ENCODE peak calls at places on chromosomes 5 and 9, in ten cellular contexts. One of them, this sample, is unnamed.

GRCh38 chr9:107644774-107645463 is 155.3 kb upstream of the KLF4 start:
- DNase-seq in cardiac fibroblast: peak
- DNase-seq in fibroblast of villous mesenchyme: no peak
- DNase-seq in psoas muscle: peak
- DNase-seq in HCT116: no peak
- DNase-seq in WTC11: no peak
- DNase-seq in GM13976: no peak
- DNase-seq in foreskin fibroblast: no peak
- DNase-seq in AG04450: no peak
- DNase-seq in B cell: no peak
- DNase-seq in this sample: no peak

GRCh38 chr9:134058716-134059115 is 9.1 kb downstream of the BRD3 start:
- DNase-seq in AG04450: no peak
- DNase-seq in HCT116: no peak
- DNase-seq in psoas muscle: peak
- DNase-seq in cardiac fibroblast: no peak
- DNase-seq in GM13976: no peak
- DNase-seq in fibroblast of villous mesenchyme: no peak
- DNase-seq in B cell: peak
- DNase-seq in foreskin fibroblast: peak
- DNase-seq in WTC11: no peak
- DNase-seq in this sample: peak

GRCh38 chr9:114776683-114777399 is 29.0 kb downstream of the TNFSF15 start:
- DNase-seq in cardiac fibroblast: no peak
- DNase-seq in B cell: no peak
- DNase-seq in WTC11: no peak
- DNase-seq in psoas muscle: no peak
- DNase-seq in HCT116: no peak
- DNase-seq in GM13976: no peak
- DNase-seq in AG04450: no peak
- DNase-seq in fibroblast of villous mesenchyme: no peak
- DNase-seq in foreskin fibroblast: no peak
- DNase-seq in this sample: no peak

GRCh38 chr5:103259705-103260355 is 1.3 kb downstream of the MACIR start:
- DNase-seq in HCT116: no peak
- DNase-seq in B cell: no peak
- DNase-seq in AG04450: no peak
- DNase-seq in foreskin fibroblast: peak
- DNase-seq in psoas muscle: no peak
- DNase-seq in fibroblast of villous mesenchyme: peak
- DNase-seq in WTC11: peak
- DNase-seq in GM13976: peak
- DNase-seq in cardiac fibroblast: peak
- DNase-seq in this sample: peak

GRCh38 chr9:134684375-134684723 is 42.7 kb downstream of the COL5A1 start:
- DNase-seq in HCT116: no peak
- DNase-seq in GM13976: no peak
- DNase-seq in B cell: no peak
- DNase-seq in WTC11: no peak
- DNase-seq in cardiac fibroblast: no peak
- DNase-seq in fibroblast of villous mesenchyme: no peak
- DNase-seq in psoas muscle: no peak
- DNase-seq in foreskin fibroblast: no peak
- DNase-seq in AG04450: no peak
- DNase-seq in this sample: no peak

GRCh38 chr5:55519001-55519400 is 15.8 kb downstream of the PLPP1 start:
- DNase-seq in psoas muscle: no peak
- DNase-seq in cardiac fibroblast: no peak
- DNase-seq in WTC11: no peak
- DNase-seq in AG04450: no peak
- DNase-seq in foreskin fibroblast: no peak
- DNase-seq in fibroblast of villous mesenchyme: no peak
- DNase-seq in HCT116: no peak
- DNase-seq in B cell: no peak
- DNase-seq in GM13976: no peak
- DNase-seq in this sample: no peak

GRCh38 chr5:11182441-11183080 is 421.5 kb upstream of the DAP start:
- DNase-seq in HCT116: peak
- DNase-seq in fibroblast of villous mesenchyme: peak
- DNase-seq in cardiac fibroblast: peak
- DNase-seq in AG04450: no peak
- DNase-seq in psoas muscle: no peak
- DNase-seq in GM13976: peak
- DNase-seq in WTC11: peak
- DNase-seq in B cell: no peak
- DNase-seq in foreskin fibroblast: peak
- DNase-seq in this sample: peak

GRCh38 chr5:91027316-91027937 is 355.7 kb downstream of the ARRDC3 start:
- DNase-seq in psoas muscle: no peak
- DNase-seq in cardiac fibroblast: no peak
- DNase-seq in WTC11: no peak
- DNase-seq in AG04450: no peak
- DNase-seq in HCT116: no peak
- DNase-seq in GM13976: no peak
- DNase-seq in B cell: no peak
- DNase-seq in fibroblast of villous mesenchyme: peak
- DNase-seq in foreskin fibroblast: no peak
- DNase-seq in this sample: peak

GRCh38 chr9:81202292-81202691 is 487.1 kb downstream of the TLE1 start:
- DNase-seq in AG04450: no peak
- DNase-seq in foreskin fibroblast: no peak
- DNase-seq in WTC11: no peak
- DNase-seq in fibroblast of villous mesenchyme: no peak
- DNase-seq in B cell: no peak
- DNase-seq in cardiac fibroblast: no peak
- DNase-seq in psoas muscle: no peak
- DNase-seq in GM13976: no peak
- DNase-seq in HCT116: no peak
- DNase-seq in this sample: no peak

GRCh38 chr5:166430491-166431319 is 1860.7 kb upstream of the WWC1 start:
- DNase-seq in foreskin fibroblast: no peak
- DNase-seq in fibroblast of villous mesenchyme: no peak
- DNase-seq in AG04450: no peak
- DNase-seq in B cell: no peak
- DNase-seq in cardiac fibroblast: no peak
- DNase-seq in WTC11: peak
- DNase-seq in GM13976: no peak
- DNase-seq in psoas muscle: no peak
- DNase-seq in HCT116: no peak
- DNase-seq in this sample: no peak

GRCh38 chr5:16528382-16528849 is 62.8 kb upstream of the ZNF622 start:
- DNase-seq in AG04450: no peak
- DNase-seq in WTC11: no peak
- DNase-seq in GM13976: no peak
- DNase-seq in psoas muscle: no peak
- DNase-seq in fibroblast of villous mesenchyme: no peak
- DNase-seq in foreskin fibroblast: no peak
- DNase-seq in cardiac fibroblast: no peak
- DNase-seq in HCT116: no peak
- DNase-seq in B cell: no peak
- DNase-seq in this sample: no peak

GRCh38 chr9:124398191-124398590 is 17.1 kb downstream of the PSMB7 start:
- DNase-seq in psoas muscle: no peak
- DNase-seq in foreskin fibroblast: no peak
- DNase-seq in GM13976: no peak
- DNase-seq in WTC11: no peak
- DNase-seq in fibroblast of villous mesenchyme: no peak
- DNase-seq in HCT116: no peak
- DNase-seq in cardiac fibroblast: no peak
- DNase-seq in AG04450: no peak
- DNase-seq in B cell: no peak
- DNase-seq in this sample: no peak

GRCh38 chr5:142644640-142645361 is 41.1 kb downstream of the FGF1 start:
- DNase-seq in cardiac fibroblast: peak
- DNase-seq in foreskin fibroblast: peak
- DNase-seq in HCT116: peak
- DNase-seq in AG04450: peak
- DNase-seq in psoas muscle: no peak
- DNase-seq in WTC11: no peak
- DNase-seq in fibroblast of villous mesenchyme: peak
- DNase-seq in GM13976: no peak
- DNase-seq in B cell: no peak
- DNase-seq in this sample: peak

GRCh38 chr9:123401879-123402513 is 46.0 kb downstream of the CRB2 start:
- DNase-seq in B cell: peak
- DNase-seq in cardiac fibroblast: peak
- DNase-seq in WTC11: peak
- DNase-seq in foreskin fibroblast: peak
- DNase-seq in fibroblast of villous mesenchyme: peak
- DNase-seq in HCT116: peak
- DNase-seq in GM13976: peak
- DNase-seq in AG04450: peak
- DNase-seq in psoas muscle: no peak
- DNase-seq in this sample: peak

DNA sequence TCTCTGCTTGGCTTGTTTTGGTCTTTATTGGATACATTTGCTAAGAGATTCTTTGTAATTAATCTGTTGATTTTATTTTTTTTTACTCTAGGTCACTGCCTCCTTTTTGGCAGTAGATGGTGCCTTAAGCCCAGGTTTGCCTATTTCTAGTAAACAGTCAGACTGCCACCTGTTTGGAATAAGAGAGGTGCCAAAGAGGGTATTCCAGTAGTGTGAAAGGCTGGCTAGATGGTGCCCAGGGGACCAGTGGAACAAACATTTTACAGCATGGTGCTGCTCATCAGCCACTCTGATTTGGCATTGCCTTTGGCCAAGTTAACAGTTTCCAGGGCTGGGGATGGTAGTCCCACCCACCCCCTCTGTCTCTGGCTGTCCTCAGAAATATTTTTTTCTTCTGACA is 36.7 kb upstream of the FBXL7 start:
- DNase-seq in AG04450: peak
- DNase-seq in HCT116: no peak
- DNase-seq in B cell: no peak
- DNase-seq in cardiac fibroblast: peak
- DNase-seq in fibroblast of villous mesenchyme: peak
- DNase-seq in GM13976: no peak
- DNase-seq in psoas muscle: no peak
- DNase-seq in foreskin fibroblast: peak
- DNase-seq in WTC11: no peak
- DNase-seq in this sample: peak
- TF ChIP-seq CTCF in AG04450: peak
- TF ChIP-seq CTCF in HCT116: no peak
- TF ChIP-seq CTCF in B cell: no peak
- TF ChIP-seq CTCF in cardiac fibroblast: peak
- TF ChIP-seq CTCF in fibroblast of villous mesenchyme: peak
- TF ChIP-seq CTCF in GM13976: no peak
- TF ChIP-seq CTCF in psoas muscle: peak
- TF ChIP-seq CTCF in foreskin fibroblast: peak
- TF ChIP-seq CTCF in WTC11: peak
- TF ChIP-seq CTCF in this sample: peak

DNA sequence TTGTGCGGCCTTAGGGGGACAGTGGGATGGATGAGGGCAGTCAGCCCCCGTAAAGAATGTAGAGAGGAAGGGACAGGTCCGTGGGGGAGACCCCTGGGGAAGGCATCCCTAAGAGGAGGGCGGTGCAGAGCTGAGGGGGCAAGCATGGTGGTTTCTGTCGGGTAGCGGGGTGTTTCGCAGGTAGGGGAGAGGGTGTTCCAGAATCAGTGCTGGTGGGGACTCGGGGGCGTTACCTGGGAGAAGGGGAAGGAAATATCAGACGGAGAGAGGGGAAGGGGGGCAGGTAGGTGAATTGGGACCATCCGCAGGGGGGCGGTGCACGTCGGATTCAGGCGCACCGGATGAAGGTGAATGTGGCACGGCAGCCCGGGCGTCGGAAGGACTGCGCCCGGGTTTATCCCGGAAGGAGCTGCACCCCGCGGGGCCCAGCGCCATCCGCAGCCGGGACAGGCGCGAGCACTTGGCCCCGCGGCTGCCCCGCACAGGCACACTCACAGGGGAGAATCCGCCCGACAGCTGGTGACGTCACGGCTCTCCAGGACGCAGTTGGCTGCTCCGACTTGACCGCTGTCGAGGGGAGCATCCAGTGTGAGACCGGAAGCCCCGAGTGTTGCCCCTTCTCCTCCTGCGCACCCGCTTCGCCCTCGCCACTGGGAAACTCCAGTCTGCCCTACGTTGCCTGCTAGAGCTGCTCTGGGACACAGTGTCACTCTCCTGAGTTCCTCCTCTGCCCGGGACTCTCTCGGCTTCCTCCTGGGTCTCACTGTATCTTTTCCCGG is 1.3 kb downstream of the CD72 start:
- DNase-seq in AG04450: no peak
- DNase-seq in foreskin fibroblast: peak
- DNase-seq in WTC11: peak
- DNase-seq in B cell: peak
- DNase-seq in psoas muscle: peak
- DNase-seq in GM13976: peak
- DNase-seq in fibroblast of villous mesenchyme: peak
- DNase-seq in HCT116: no peak
- DNase-seq in cardiac fibroblast: peak
- DNase-seq in this sample: peak
- TF ChIP-seq CTCF in AG04450: no peak
- TF ChIP-seq CTCF in foreskin fibroblast: no peak
- TF ChIP-seq CTCF in WTC11: no peak
- TF ChIP-seq CTCF in B cell: peak
- TF ChIP-seq CTCF in psoas muscle: no peak
- TF ChIP-seq CTCF in GM13976: peak
- TF ChIP-seq CTCF in fibroblast of villous mesenchyme: no peak
- TF ChIP-seq CTCF in HCT116: no peak
- TF ChIP-seq CTCF in cardiac fibroblast: no peak
- TF ChIP-seq CTCF in this sample: no peak

GRCh38 chr9:110638381-110638954 is 30.1 kb upstream of the MUSK start:
- DNase-seq in AG04450: no peak
- DNase-seq in GM13976: no peak
- DNase-seq in cardiac fibroblast: peak
- DNase-seq in B cell: no peak
- DNase-seq in foreskin fibroblast: peak
- DNase-seq in HCT116: no peak
- DNase-seq in psoas muscle: no peak
- DNase-seq in WTC11: no peak
- DNase-seq in fibroblast of villous mesenchyme: peak
- DNase-seq in this sample: peak
- TF ChIP-seq CTCF in AG04450: peak
- TF ChIP-seq CTCF in GM13976: no peak
- TF ChIP-seq CTCF in cardiac fibroblast: peak
- TF ChIP-seq CTCF in B cell: no peak
- TF ChIP-seq CTCF in foreskin fibroblast: peak
- TF ChIP-seq CTCF in HCT116: no peak
- TF ChIP-seq CTCF in psoas muscle: peak
- TF ChIP-seq CTCF in WTC11: no peak
- TF ChIP-seq CTCF in fibroblast of villous mesenchyme: peak
- TF ChIP-seq CTCF in this sample: peak

DNA sequence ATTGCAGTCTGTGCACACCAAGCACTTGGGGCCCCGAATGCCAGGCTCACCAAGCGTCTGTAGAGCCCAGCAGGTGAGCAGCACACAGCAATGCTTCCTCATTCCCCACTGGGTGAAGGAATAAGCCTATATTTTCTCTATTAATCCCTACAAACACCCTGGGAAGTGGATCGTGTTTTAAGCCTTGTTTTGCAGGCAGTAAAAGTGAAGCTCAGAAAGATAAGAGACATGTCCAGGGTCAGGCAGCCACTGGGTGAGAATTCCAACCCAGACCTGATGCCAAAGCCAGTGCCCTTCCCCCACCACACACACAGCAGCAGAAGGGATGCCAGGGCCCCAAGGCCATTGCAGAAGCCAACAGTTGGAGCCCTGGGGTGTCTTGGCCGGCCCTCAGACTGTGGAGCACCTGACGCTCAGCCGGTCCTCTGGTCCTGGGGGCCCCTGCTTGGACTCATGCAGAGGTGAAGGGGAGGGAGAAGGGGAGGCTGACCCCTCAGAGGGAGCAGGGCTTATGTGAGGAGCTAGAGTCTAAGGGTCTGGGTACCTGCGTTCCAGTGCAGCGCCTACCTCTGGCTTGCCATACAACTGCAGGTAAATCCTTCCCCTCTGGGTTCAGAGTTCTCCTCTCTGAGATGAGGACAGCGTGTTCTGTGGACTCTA is 26.3 kb upstream of the SYNPO start:
- DNase-seq in AG04450: no peak
- DNase-seq in psoas muscle: peak
- DNase-seq in fibroblast of villous mesenchyme: no peak
- DNase-seq in B cell: no peak
- DNase-seq in cardiac fibroblast: no peak
- DNase-seq in WTC11: peak
- DNase-seq in GM13976: no peak
- DNase-seq in foreskin fibroblast: no peak
- DNase-seq in HCT116: no peak
- DNase-seq in this sample: no peak
- TF ChIP-seq CTCF in AG04450: no peak
- TF ChIP-seq CTCF in psoas muscle: peak
- TF ChIP-seq CTCF in fibroblast of villous mesenchyme: peak
- TF ChIP-seq CTCF in B cell: no peak
- TF ChIP-seq CTCF in cardiac fibroblast: peak
- TF ChIP-seq CTCF in WTC11: peak
- TF ChIP-seq CTCF in GM13976: no peak
- TF ChIP-seq CTCF in foreskin fibroblast: no peak
- TF ChIP-seq CTCF in HCT116: peak
- TF ChIP-seq CTCF in this sample: peak

This sample was measured in epithelial cell of esophagus.